ENCODE peak calls at places on chromosomes 13 and 19, in seven cellular contexts. X is activated CD4-positive, CD25-positive, alpha-beta regulatory T cell; I is pulmonary artery endothelial cell; M is Caki2; A is naive thymus-derived CD8-positive, alpha-beta T cell; Q is Jurkat, Clone E6-1; N is EL. O is an unnamed sample.
A peak's percentile ranks its signal among the peaks of the same experiment; 100 is the strongest.

GRCh38 chr19:3683405-3683865 is 16.8 kb downstream of the PIP5K1C start:
- DNase-seq in A (no peak), X (no peak), M (no peak), I (no peak), Q (no peak), N (peak; percentile 88), O (no peak)

GRCh38 chr13:61536443-61536842 is 120.8 kb upstream of the PCDH20 start:
- DNase-seq in M (no peak), A (no peak), I (no peak), X (no peak), Q (no peak), N (no peak), O (no peak)

GRCh38 chr13:41802033-41802683 is 158.8 kb downstream of the VWA8 start:
- DNase-seq in M (no peak), N (no peak), I (no peak), X (no peak), Q (no peak), A (no peak), O (peak; percentile 44)

GRCh38 chr13:25429466-25429865 is 57.7 kb downstream of the ATP8A2 start:
- DNase-seq in I (no peak), A (no peak), M (peak; percentile 28), X (no peak), N (no peak), Q (no peak), O (no peak)

GRCh38 chr19:6761053-6761676 is 6.1 kb downstream of the SH2D3A start:
- DNase-seq in M (no peak), I (no peak), A (no peak), N (no peak), X (no peak), Q (no peak), O (no peak)

GRCh38 chr19:55681131-55682087 is 6.4 kb downstream of the EPN1 start:
- DNase-seq in N (peak; percentile 20), I (no peak), X (no peak), A (no peak), Q (no peak), M (no peak), O (no peak)

GRCh38 chr13:41568990-41569387 is 111.6 kb downstream of the RGCC start:
- DNase-seq in N (peak; percentile 29), Q (no peak), I (no peak), M (no peak), A (no peak), X (no peak), O (peak; percentile 65)

GRCh38 chr19:54095136-54095858 is 5.3 kb downstream of the OSCAR start:
- DNase-seq in I (no peak), Q (no peak), M (no peak), A (no peak), N (no peak), X (no peak), O (no peak)

GRCh38 chr13:29482504-29482903 is 113.0 kb downstream of the SLC7A1 start:
- DNase-seq in X (no peak), N (no peak), M (no peak), Q (no peak), I (no peak), A (no peak), O (no peak)

GRCh38 chr19:7857727-7858701 is 16.2 kb downstream of the PRR36 start:
- DNase-seq in X (no peak), N (no peak), A (no peak), I (no peak), M (no peak), Q (no peak), O (no peak)

GRCh38 chr13:39463611-39464010 is 139.4 kb downstream of the LHFPL6 start:
- DNase-seq in A (no peak), M (no peak), I (no peak), Q (no peak), X (no peak), N (no peak), O (no peak)

GRCh38 chr19:31272707-31273106 is 76.5 kb downstream of the TSHZ3 start:
- DNase-seq in A (no peak), X (no peak), N (no peak), Q (no peak), M (no peak), I (no peak), O (no peak)

GRCh38 chr19:8096071-8096470 is 43.5 kb downstream of the CCL25 start:
- DNase-seq in Q (no peak), X (no peak), N (no peak), A (no peak), M (no peak), I (no peak), O (no peak)

GRCh38 chr19:290539-291521 is at the start of gene PLPP2:
- DNase-seq in A (no peak), N (peak; percentile 33), X (no peak), Q (no peak), I (no peak), M (peak; percentile 67), O (no peak)

GRCh38 chr13:114127473-114128347 is 4.7 kb downstream of the RASA3 start:
- DNase-seq in X (no peak), M (no peak), Q (no peak), A (no peak), N (no peak), I (no peak), O (peak; percentile 69)

GRCh38 chr13:67168384-67168783 is 61.8 kb downstream of the PCDH9 start:
- DNase-seq in I (no peak), Q (no peak), A (no peak), X (no peak), M (no peak), N (no peak), O (no peak)

GRCh38 chr19:31894451-31894850 is 451.0 kb upstream of the ZNF507 start:
- DNase-seq in A (no peak), X (no peak), M (no peak), I (no peak), Q (no peak), N (no peak), O (no peak)

GRCh38 chr19:11041966-11042627 is 47.2 kb upstream of the LDLR start:
- DNase-seq in I (no peak), Q (no peak), N (no peak), A (no peak), M (no peak), X (no peak), O (no peak)

GRCh38 chr13:112222971-112223370 is 153.2 kb upstream of the SPACA7 start:
- DNase-seq in M (no peak), A (no peak), N (no peak), I (no peak), Q (no peak), X (no peak), O (no peak)

GRCh38 chr19:15444505-15445226 is 5.1 kb downstream of the WIZ start:
- DNase-seq in N (no peak), A (no peak), Q (no peak), I (no peak), X (no peak), M (no peak), O (peak; percentile 46)

GRCh38 chr19:6032827-6033226 is 54.9 kb upstream of the RANBP3 start:
- DNase-seq in M (no peak), X (no peak), Q (no peak), I (no peak), N (no peak), A (no peak), O (no peak)

GRCh38 chr13:111920306-111920931 is 146.5 kb upstream of the SOX1 start:
- DNase-seq in I (no peak), M (no peak), Q (no peak), X (no peak), N (no peak), A (no peak), O (no peak)

GRCh38 chr19:30431591-30431990 is 59.4 kb downstream of the ZNF536 start:
- DNase-seq in N (no peak), A (no peak), I (no peak), X (no peak), M (no peak), Q (no peak), O (no peak)